ENCODE peak calls at places on chromosomes 3 and 15, in eight cellular contexts. One of them, this sample, is unnamed.

GRCh38 chr15:60423540-60423939 is 25.8 kb upstream of the ANXA2 start:
- DNase-seq in dorsolateral prefrontal cortex: no peak
- DNase-seq in nephron progenitor cell: peak; percentile 31
- DNase-seq in fibroblast of villous mesenchyme: peak; percentile 90
- DNase-seq in AG09319: peak; percentile 74
- DNase-seq in AG20443: peak; percentile 60
- DNase-seq in stimulated activated CD8-positive, alpha-beta memory T cell treated with anti-CD3 and anti-CD28 coated beads, Interleukin-15, amount 100 ng/mL, for 4 hours: no peak
- DNase-seq in neuronal stem cell: peak; percentile 46
- DNase-seq in this sample: peak; percentile 92

GRCh38 chr3:11024181-11024580 is 31.6 kb downstream of the SLC6A1 start:
- DNase-seq in AG20443: no peak
- DNase-seq in dorsolateral prefrontal cortex: no peak
- DNase-seq in neuronal stem cell: no peak
- DNase-seq in fibroblast of villous mesenchyme: no peak
- DNase-seq in nephron progenitor cell: no peak
- DNase-seq in stimulated activated CD8-positive, alpha-beta memory T cell treated with anti-CD3 and anti-CD28 coated beads, Interleukin-15, amount 100 ng/mL, for 4 hours: no peak
- DNase-seq in AG09319: no peak
- DNase-seq in this sample: no peak

GRCh38 chr15:78105541-78106241 is 13.3 kb downstream of the SH2D7 start:
- DNase-seq in stimulated activated CD8-positive, alpha-beta memory T cell treated with anti-CD3 and anti-CD28 coated beads, Interleukin-15, amount 100 ng/mL, for 4 hours: no peak
- DNase-seq in neuronal stem cell: no peak
- DNase-seq in fibroblast of villous mesenchyme: peak; percentile 39
- DNase-seq in AG09319: no peak
- DNase-seq in dorsolateral prefrontal cortex: no peak
- DNase-seq in AG20443: no peak
- DNase-seq in nephron progenitor cell: no peak
- DNase-seq in this sample: peak; percentile 55

GRCh38 chr15:25742421-25743159 is 120.5 kb downstream of the ATP10A start:
- DNase-seq in fibroblast of villous mesenchyme: no peak
- DNase-seq in AG20443: no peak
- DNase-seq in stimulated activated CD8-positive, alpha-beta memory T cell treated with anti-CD3 and anti-CD28 coated beads, Interleukin-15, amount 100 ng/mL, for 4 hours: no peak
- DNase-seq in AG09319: no peak
- DNase-seq in neuronal stem cell: no peak
- DNase-seq in nephron progenitor cell: no peak
- DNase-seq in dorsolateral prefrontal cortex: peak; percentile 5
- DNase-seq in this sample: no peak

GRCh38 chr3:59482684-59483083 is 432.9 kb upstream of the CFAP20DC start:
- DNase-seq in stimulated activated CD8-positive, alpha-beta memory T cell treated with anti-CD3 and anti-CD28 coated beads, Interleukin-15, amount 100 ng/mL, for 4 hours: no peak
- DNase-seq in dorsolateral prefrontal cortex: no peak
- DNase-seq in nephron progenitor cell: no peak
- DNase-seq in AG20443: peak; percentile 44
- DNase-seq in AG09319: no peak
- DNase-seq in neuronal stem cell: no peak
- DNase-seq in fibroblast of villous mesenchyme: no peak
- DNase-seq in this sample: no peak

GRCh38 chr15:101203029-101203428 is 48.8 kb downstream of the CHSY1 start:
- DNase-seq in nephron progenitor cell: no peak
- DNase-seq in neuronal stem cell: no peak
- DNase-seq in dorsolateral prefrontal cortex: no peak
- DNase-seq in stimulated activated CD8-positive, alpha-beta memory T cell treated with anti-CD3 and anti-CD28 coated beads, Interleukin-15, amount 100 ng/mL, for 4 hours: no peak
- DNase-seq in AG09319: no peak
- DNase-seq in AG20443: no peak
- DNase-seq in fibroblast of villous mesenchyme: no peak
- DNase-seq in this sample: no peak

GRCh38 chr3:141231923-141232861 is 567 bp downstream of the PXYLP1 start:
- DNase-seq in nephron progenitor cell: peak; percentile 67
- DNase-seq in neuronal stem cell: peak; percentile 29
- DNase-seq in AG09319: no peak
- DNase-seq in fibroblast of villous mesenchyme: no peak
- DNase-seq in dorsolateral prefrontal cortex: peak; percentile 57
- DNase-seq in AG20443: peak; percentile 36
- DNase-seq in stimulated activated CD8-positive, alpha-beta memory T cell treated with anti-CD3 and anti-CD28 coated beads, Interleukin-15, amount 100 ng/mL, for 4 hours: no peak
- DNase-seq in this sample: no peak

GRCh38 chr3:114892880-114893279 is 254.2 kb downstream of the ZBTB20 start:
- DNase-seq in fibroblast of villous mesenchyme: no peak
- DNase-seq in dorsolateral prefrontal cortex: no peak
- DNase-seq in nephron progenitor cell: no peak
- DNase-seq in stimulated activated CD8-positive, alpha-beta memory T cell treated with anti-CD3 and anti-CD28 coated beads, Interleukin-15, amount 100 ng/mL, for 4 hours: no peak
- DNase-seq in AG20443: no peak
- DNase-seq in AG09319: no peak
- DNase-seq in neuronal stem cell: no peak
- DNase-seq in this sample: no peak

GRCh38 chr3:101300073-101300472 is 20.3 kb downstream of the IMPG2 start:
- DNase-seq in AG20443: no peak
- DNase-seq in AG09319: no peak
- DNase-seq in dorsolateral prefrontal cortex: no peak
- DNase-seq in nephron progenitor cell: no peak
- DNase-seq in neuronal stem cell: no peak
- DNase-seq in fibroblast of villous mesenchyme: no peak
- DNase-seq in stimulated activated CD8-positive, alpha-beta memory T cell treated with anti-CD3 and anti-CD28 coated beads, Interleukin-15, amount 100 ng/mL, for 4 hours: no peak
- DNase-seq in this sample: no peak

GRCh38 chr15:36428102-36428845 is 151.2 kb upstream of the CDIN1 start:
- DNase-seq in dorsolateral prefrontal cortex: no peak
- DNase-seq in AG09319: peak; percentile 92
- DNase-seq in stimulated activated CD8-positive, alpha-beta memory T cell treated with anti-CD3 and anti-CD28 coated beads, Interleukin-15, amount 100 ng/mL, for 4 hours: no peak
- DNase-seq in nephron progenitor cell: no peak
- DNase-seq in AG20443: peak; percentile 90
- DNase-seq in fibroblast of villous mesenchyme: peak; percentile 98
- DNase-seq in neuronal stem cell: no peak
- DNase-seq in this sample: peak; percentile 100

GRCh38 chr3:160399347-160400047 is at the start of gene SMC4:
- DNase-seq in AG09319: peak; percentile 79
- DNase-seq in stimulated activated CD8-positive, alpha-beta memory T cell treated with anti-CD3 and anti-CD28 coated beads, Interleukin-15, amount 100 ng/mL, for 4 hours: peak; percentile 59
- DNase-seq in dorsolateral prefrontal cortex: peak; percentile 81
- DNase-seq in neuronal stem cell: peak; percentile 93
- DNase-seq in nephron progenitor cell: peak; percentile 85
- DNase-seq in fibroblast of villous mesenchyme: peak; percentile 95
- DNase-seq in AG20443: peak; percentile 93
- DNase-seq in this sample: peak; percentile 90

GRCh38 chr15:24068102-24068501 is 381.0 kb upstream of the NDN start:
- DNase-seq in AG20443: no peak
- DNase-seq in fibroblast of villous mesenchyme: no peak
- DNase-seq in stimulated activated CD8-positive, alpha-beta memory T cell treated with anti-CD3 and anti-CD28 coated beads, Interleukin-15, amount 100 ng/mL, for 4 hours: no peak
- DNase-seq in neuronal stem cell: no peak
- DNase-seq in AG09319: no peak
- DNase-seq in nephron progenitor cell: no peak
- DNase-seq in dorsolateral prefrontal cortex: no peak
- DNase-seq in this sample: no peak

GRCh38 chr3:60979861-60980739 is 271.2 kb downstream of the FHIT start:
- DNase-seq in AG09319: no peak
- DNase-seq in stimulated activated CD8-positive, alpha-beta memory T cell treated with anti-CD3 and anti-CD28 coated beads, Interleukin-15, amount 100 ng/mL, for 4 hours: no peak
- DNase-seq in dorsolateral prefrontal cortex: no peak
- DNase-seq in neuronal stem cell: no peak
- DNase-seq in fibroblast of villous mesenchyme: peak; percentile 61
- DNase-seq in AG20443: peak; percentile 15
- DNase-seq in nephron progenitor cell: no peak
- DNase-seq in this sample: no peak

GRCh38 chr3:99966657-99967420 is 147.5 kb downstream of the FILIP1L start:
- DNase-seq in stimulated activated CD8-positive, alpha-beta memory T cell treated with anti-CD3 and anti-CD28 coated beads, Interleukin-15, amount 100 ng/mL, for 4 hours: no peak
- DNase-seq in AG09319: no peak
- DNase-seq in fibroblast of villous mesenchyme: peak; percentile 69
- DNase-seq in dorsolateral prefrontal cortex: no peak
- DNase-seq in AG20443: peak; percentile 34
- DNase-seq in nephron progenitor cell: no peak
- DNase-seq in neuronal stem cell: no peak
- DNase-seq in this sample: peak; percentile 75

GRCh38 chr15:42493694-42494093 is 1.7 kb upstream of the SNAP23 start:
- DNase-seq in neuronal stem cell: no peak
- DNase-seq in AG09319: no peak
- DNase-seq in fibroblast of villous mesenchyme: no peak
- DNase-seq in nephron progenitor cell: no peak
- DNase-seq in stimulated activated CD8-positive, alpha-beta memory T cell treated with anti-CD3 and anti-CD28 coated beads, Interleukin-15, amount 100 ng/mL, for 4 hours: no peak
- DNase-seq in dorsolateral prefrontal cortex: no peak
- DNase-seq in AG20443: no peak
- DNase-seq in this sample: no peak

GRCh38 chr3:185701891-185702563 is 115.9 kb downstream of the SENP2 start:
- DNase-seq in stimulated activated CD8-positive, alpha-beta memory T cell treated with anti-CD3 and anti-CD28 coated beads, Interleukin-15, amount 100 ng/mL, for 4 hours: no peak
- DNase-seq in fibroblast of villous mesenchyme: no peak
- DNase-seq in neuronal stem cell: no peak
- DNase-seq in nephron progenitor cell: no peak
- DNase-seq in AG09319: no peak
- DNase-seq in AG20443: no peak
- DNase-seq in dorsolateral prefrontal cortex: no peak
- DNase-seq in this sample: no peak

GRCh38 chr3:30042274-30042859 is 564.0 kb upstream of the TGFBR2 start:
- DNase-seq in fibroblast of villous mesenchyme: peak; percentile 81
- DNase-seq in AG20443: peak; percentile 68
- DNase-seq in dorsolateral prefrontal cortex: peak; percentile 50
- DNase-seq in neuronal stem cell: peak; percentile 48
- DNase-seq in stimulated activated CD8-positive, alpha-beta memory T cell treated with anti-CD3 and anti-CD28 coated beads, Interleukin-15, amount 100 ng/mL, for 4 hours: peak; percentile 7
- DNase-seq in nephron progenitor cell: peak; percentile 53
- DNase-seq in AG09319: peak; percentile 56
- DNase-seq in this sample: peak; percentile 68

GRCh38 chr15:61155741-61156700 is 73.1 kb downstream of the RORA start:
- DNase-seq in neuronal stem cell: no peak
- DNase-seq in stimulated activated CD8-positive, alpha-beta memory T cell treated with anti-CD3 and anti-CD28 coated beads, Interleukin-15, amount 100 ng/mL, for 4 hours: no peak
- DNase-seq in AG09319: no peak
- DNase-seq in dorsolateral prefrontal cortex: no peak
- DNase-seq in fibroblast of villous mesenchyme: peak; percentile 19
- DNase-seq in nephron progenitor cell: no peak
- DNase-seq in AG20443: peak; percentile 23
- DNase-seq in this sample: peak; percentile 44

GRCh38 chr3:138092023-138092422 is 23.4 kb downstream of the DZIP1L start:
- DNase-seq in stimulated activated CD8-positive, alpha-beta memory T cell treated with anti-CD3 and anti-CD28 coated beads, Interleukin-15, amount 100 ng/mL, for 4 hours: no peak
- DNase-seq in AG09319: no peak
- DNase-seq in AG20443: no peak
- DNase-seq in nephron progenitor cell: no peak
- DNase-seq in fibroblast of villous mesenchyme: peak; percentile 18
- DNase-seq in dorsolateral prefrontal cortex: no peak
- DNase-seq in neuronal stem cell: no peak
- DNase-seq in this sample: peak; percentile 85

GRCh38 chr15:88098317-88098716 is 158.2 kb downstream of the NTRK3 start:
- DNase-seq in stimulated activated CD8-positive, alpha-beta memory T cell treated with anti-CD3 and anti-CD28 coated beads, Interleukin-15, amount 100 ng/mL, for 4 hours: no peak
- DNase-seq in fibroblast of villous mesenchyme: no peak
- DNase-seq in AG20443: no peak
- DNase-seq in neuronal stem cell: no peak
- DNase-seq in dorsolateral prefrontal cortex: no peak
- DNase-seq in nephron progenitor cell: no peak
- DNase-seq in AG09319: no peak
- DNase-seq in this sample: peak; percentile 12

GRCh38 chr3:169179193-169180122 is 484.1 kb downstream of the MECOM start:
- DNase-seq in AG09319: no peak
- DNase-seq in stimulated activated CD8-positive, alpha-beta memory T cell treated with anti-CD3 and anti-CD28 coated beads, Interleukin-15, amount 100 ng/mL, for 4 hours: no peak
- DNase-seq in fibroblast of villous mesenchyme: no peak
- DNase-seq in dorsolateral prefrontal cortex: no peak
- DNase-seq in nephron progenitor cell: no peak
- DNase-seq in neuronal stem cell: no peak
- DNase-seq in AG20443: no peak
- DNase-seq in this sample: no peak